ENCODE peak calls at places on chromosome 2, in five cellular contexts. G, F, B, P and A are unnamed samples.

GRCh38 chr2:60463249-60463648 is 90.2 kb downstream of the BCL11A start:
- DNase-seq in G (no peak), F (no peak), B (no peak), P (no peak), A (no peak)

GRCh38 chr2:228535396-228535795 is 353.9 kb upstream of the SPHKAP start:
- DNase-seq in G (no peak), F (no peak), B (no peak), P (no peak), A (no peak)

GRCh38 chr2:25164526-25164925 is 3.9 kb downstream of the POMC start:
- DNase-seq in G (no peak), F (no peak), B (no peak), P (no peak), A (no peak)

GRCh38 chr2:65939687-65940086 is 495.2 kb upstream of the MEIS1 start:
- DNase-seq in G (no peak), F (no peak), B (no peak), P (no peak), A (no peak)

GRCh38 chr2:26562811-26563645 is 78.1 kb downstream of the CIB4 start:
- DNase-seq in G (no peak), F (no peak), B (no peak), P (no peak), A (no peak)

GRCh38 chr2:237159006-237159897 is 73.6 kb downstream of the COPS8 start:
- DNase-seq in G (no peak), F (no peak), B (no peak), P (no peak), A (no peak)

GRCh38 chr2:143954208-143954607 is 565.7 kb downstream of the ZEB2 start:
- DNase-seq in G (no peak), F (no peak), B (no peak), P (no peak), A (no peak)

GRCh38 chr2:237421542-237422047 is 7.6 kb upstream of the COL6A3 start:
- DNase-seq in G (peak), F (no peak), B (peak), P (peak), A (no peak)

GRCh38 chr2:134405641-134406081 is 151.8 kb downstream of the MGAT5 start:
- DNase-seq in G (no peak), F (no peak), B (no peak), P (no peak), A (no peak)

GRCh38 chr2:215796160-215796559 is 217.2 kb downstream of the MREG start:
- DNase-seq in G (no peak), F (peak), B (no peak), P (no peak), A (no peak)

GRCh38 chr2:184860744-184861143 is 262.4 kb downstream of the ZNF804A start:
- DNase-seq in G (no peak), F (no peak), B (no peak), P (no peak), A (no peak)

GRCh38 chr2:123894167-123894566 is 130.9 kb upstream of the CNTNAP5 start:
- DNase-seq in G (no peak), F (no peak), B (no peak), P (no peak), A (no peak)

GRCh38 chr2:96930351-96931015 is 55.9 kb downstream of the FAM178B start:
- DNase-seq in G (no peak), F (no peak), B (no peak), P (no peak), A (no peak)

GRCh38 chr2:217069263-217070042 is 209.6 kb upstream of the TNP1 start:
- DNase-seq in G (no peak), F (no peak), B (no peak), P (no peak), A (no peak)

GRCh38 chr2:236196366-236196765 is 28.2 kb upstream of the GBX2 start:
- DNase-seq in G (no peak), F (no peak), B (no peak), P (no peak), A (no peak)

GRCh38 chr2:161223139-161223732 is 63.0 kb downstream of the TANK start:
- DNase-seq in G (no peak), F (no peak), B (no peak), P (no peak), A (no peak)

GRCh38 chr2:200430017-200430416 is 79.9 kb downstream of the KCTD18 start:
- DNase-seq in G (no peak), F (no peak), B (no peak), P (no peak), A (no peak)

GRCh38 chr2:114543106-114543806 is 100.8 kb downstream of the DPP10 start:
- DNase-seq in G (no peak), F (no peak), B (peak), P (no peak), A (no peak)

GRCh38 chr2:72914226-72915075 is 2.9 kb upstream of the EMX1 start:
- DNase-seq in G (no peak), F (no peak), B (no peak), P (no peak), A (no peak)

GRCh38 chr2:110682872-110683271 is 5.0 kb upstream of the BUB1 start:
- DNase-seq in G (no peak), F (no peak), B (no peak), P (no peak), A (no peak)

GRCh38 chr2:239293450-239294430 is 107.1 kb downstream of the HDAC4 start:
- DNase-seq in G (no peak), F (no peak), B (no peak), P (no peak), A (no peak)

GRCh38 chr2:11490194-11490593 is 24.2 kb upstream of the E2F6 start:
- DNase-seq in G (no peak), F (no peak), B (no peak), P (no peak), A (no peak)

GRCh38 chr2:239390546-239391285 is 10.1 kb downstream of the HDAC4 start:
- DNase-seq in G (no peak), F (no peak), B (no peak), P (no peak), A (no peak)